ENCODE peak calls at places on chromosomes 6 and 20, in seven cellular contexts. R is neural crest cell, U is cardiac fibroblast, F is A549, L is AG04450, S is NB4, Q is sigmoid colon. C is an unnamed sample.

GRCh38 chr20:51388756-51389542 is 153.6 kb downstream of the NFATC2 start:
- DNase-seq in S (no peak), U (peak; percentile 29), Q (no peak), F (no peak), L (no peak), R (no peak), C (no peak)

GRCh38 chr6:158020272-158020711 is 38.6 kb downstream of the SYNJ2 start:
- DNase-seq in R (no peak), U (no peak), F (no peak), Q (no peak), S (no peak), L (no peak), C (no peak)

GRCh38 chr20:35953411-35954199 is 697 bp downstream of the SCAND1 start:
- DNase-seq in R (peak; percentile 32), U (peak; percentile 48), F (peak; percentile 25), Q (peak; percentile 77), S (peak; percentile 70), L (no peak), C (peak; percentile 95)

GRCh38 chr6:71349976-71350615 is 61.5 kb downstream of the OGFRL1 start:
- DNase-seq in F (no peak), Q (peak; percentile 82), L (no peak), R (no peak), S (no peak), U (peak; percentile 85), C (no peak)

GRCh38 chr20:50218987-50219435 is 28.4 kb downstream of the CEBPB start:
- DNase-seq in F (no peak), S (peak; percentile 60), L (no peak), R (no peak), Q (no peak), U (peak; percentile 69), C (no peak)

GRCh38 chr6:43705996-43706395 is 18.4 kb upstream of the MRPS18A start:
- DNase-seq in Q (peak; percentile 54), U (peak; percentile 51), L (no peak), F (no peak), R (no peak), S (peak; percentile 61), C (no peak)

GRCh38 chr6:34671801-34672656 is 24.5 kb downstream of the ILRUN start:
- DNase-seq in L (no peak), Q (no peak), S (peak; percentile 60), R (no peak), F (no peak), U (peak; percentile 39), C (no peak)

GRCh38 chr6:43807228-43808061 is 37.4 kb downstream of the VEGFA start:
- DNase-seq in L (no peak), Q (no peak), U (peak; percentile 46), R (no peak), F (no peak), S (peak; percentile 97), C (no peak)

GRCh38 chr6:47670851-47671250 is 27.5 kb upstream of the ADGRF4 start:
- DNase-seq in R (no peak), F (no peak), L (no peak), S (no peak), U (no peak), Q (no peak), C (no peak)

GRCh38 chr6:103570431-103570830 is 1289.3 kb downstream of the HACE1 start:
- DNase-seq in U (no peak), F (no peak), L (no peak), R (no peak), S (no peak), Q (no peak), C (no peak)

GRCh38 chr6:161058746-161059145 is 67.2 kb downstream of the MAP3K4 start:
- DNase-seq in R (no peak), L (no peak), S (no peak), U (no peak), F (no peak), Q (no peak), C (no peak)

GRCh38 chr6:16292942-16293341 is 54.6 kb downstream of the GMPR start:
- DNase-seq in L (no peak), S (no peak), Q (no peak), U (no peak), F (no peak), R (no peak), C (no peak)

GRCh38 chr6:86937219-86938079 is at the start of gene HTR1E:
- DNase-seq in S (peak; percentile 59), L (no peak), Q (no peak), F (peak; percentile 15), U (peak; percentile 19), R (peak; percentile 64), C (peak; percentile 77)

GRCh38 chr6:11606287-11606686 is 68.7 kb downstream of the TMEM170B start:
- DNase-seq in S (no peak), R (no peak), U (no peak), L (no peak), F (no peak), Q (no peak), C (no peak)

GRCh38 chr20:57388953-57389694 is 2.1 kb upstream of the RBM38 start:
- DNase-seq in Q (peak; percentile 92), S (peak; percentile 93), L (no peak), R (peak; percentile 42), U (peak; percentile 79), F (no peak), C (peak; percentile 86)

GRCh38 chr20:37804584-37805566 is 98.1 kb upstream of the VSTM2L start:
- DNase-seq in F (no peak), Q (no peak), S (peak; percentile 8), U (peak; percentile 7), R (no peak), L (no peak), C (no peak)

GRCh38 chr20:62238569-62239277 is 402 bp downstream of the OSBPL2 start:
- DNase-seq in L (no peak), S (no peak), U (no peak), Q (no peak), F (no peak), R (no peak), C (no peak)

GRCh38 chr20:12928755-12929401 is 79.9 kb upstream of the SPTLC3 start:
- DNase-seq in U (peak; percentile 55), F (no peak), L (peak; percentile 42), R (no peak), S (no peak), Q (no peak), C (no peak)

GRCh38 chr6:125773387-125774341 is 17.1 kb upstream of the NCOA7 start:
- DNase-seq in S (no peak), F (no peak), R (no peak), L (no peak), Q (no peak), U (no peak), C (no peak)

GRCh38 chr20:20690676-20691476 is 21.6 kb downstream of the RALGAPA2 start:
- DNase-seq in S (peak; percentile 86), L (no peak), R (no peak), Q (no peak), U (no peak), F (no peak), C (no peak)

GRCh38 chr20:11090751-11091150 is 417.0 kb upstream of the JAG1 start:
- DNase-seq in L (no peak), U (no peak), R (no peak), Q (no peak), F (no peak), S (no peak), C (no peak)

GRCh38 chr6:74182992-74183391 is 487.0 kb downstream of the CD109 start:
- DNase-seq in R (no peak), S (no peak), U (no peak), L (no peak), F (no peak), Q (peak; percentile 64), C (no peak)

GRCh38 chr6:112298816-112299281 is 44.5 kb upstream of the LAMA4 start:
- DNase-seq in Q (no peak), L (peak; percentile 45), S (no peak), R (no peak), F (peak; percentile 15), U (peak; percentile 74), C (no peak)

GRCh38 chr20:38940644-38941043 is 14.4 kb downstream of the FAM83D start:
- DNase-seq in U (no peak), Q (peak; percentile 6), L (no peak), S (no peak), R (no peak), F (no peak), C (no peak)
- TF ChIP-seq CTCF in U (no peak), Q (no peak), L (no peak), S (no peak), R (no peak), F (no peak), C (no peak)

DNA sequence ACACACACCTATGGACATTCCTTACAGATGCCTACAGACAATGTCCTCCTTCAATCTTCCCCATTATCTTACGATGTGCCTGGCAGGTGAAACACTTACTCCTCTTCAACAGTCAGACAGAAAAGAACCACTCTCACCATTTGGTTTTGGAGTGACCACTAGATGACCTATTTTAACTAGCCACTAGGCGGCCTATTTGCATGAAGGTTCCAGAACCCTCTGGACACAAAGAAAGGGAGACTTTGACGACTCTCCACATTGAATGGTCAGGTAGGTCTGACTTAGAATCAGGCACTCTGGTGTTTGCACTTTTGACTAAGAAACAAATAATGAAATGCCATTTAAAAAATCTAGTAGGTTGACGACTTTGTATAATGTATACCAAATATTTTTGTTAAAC is 42.0 kb downstream of the PNLDC1 start:
- DNase-seq in F (peak; percentile 29), L (no peak), R (no peak), U (peak; percentile 22), S (no peak), Q (no peak), C (no peak)
- TF ChIP-seq CTCF in F (peak; percentile 31), L (peak; percentile 43), R (peak; percentile 40), U (peak; percentile 53), S (peak; percentile 11), Q (no peak), C (peak; percentile 59)

DNA sequence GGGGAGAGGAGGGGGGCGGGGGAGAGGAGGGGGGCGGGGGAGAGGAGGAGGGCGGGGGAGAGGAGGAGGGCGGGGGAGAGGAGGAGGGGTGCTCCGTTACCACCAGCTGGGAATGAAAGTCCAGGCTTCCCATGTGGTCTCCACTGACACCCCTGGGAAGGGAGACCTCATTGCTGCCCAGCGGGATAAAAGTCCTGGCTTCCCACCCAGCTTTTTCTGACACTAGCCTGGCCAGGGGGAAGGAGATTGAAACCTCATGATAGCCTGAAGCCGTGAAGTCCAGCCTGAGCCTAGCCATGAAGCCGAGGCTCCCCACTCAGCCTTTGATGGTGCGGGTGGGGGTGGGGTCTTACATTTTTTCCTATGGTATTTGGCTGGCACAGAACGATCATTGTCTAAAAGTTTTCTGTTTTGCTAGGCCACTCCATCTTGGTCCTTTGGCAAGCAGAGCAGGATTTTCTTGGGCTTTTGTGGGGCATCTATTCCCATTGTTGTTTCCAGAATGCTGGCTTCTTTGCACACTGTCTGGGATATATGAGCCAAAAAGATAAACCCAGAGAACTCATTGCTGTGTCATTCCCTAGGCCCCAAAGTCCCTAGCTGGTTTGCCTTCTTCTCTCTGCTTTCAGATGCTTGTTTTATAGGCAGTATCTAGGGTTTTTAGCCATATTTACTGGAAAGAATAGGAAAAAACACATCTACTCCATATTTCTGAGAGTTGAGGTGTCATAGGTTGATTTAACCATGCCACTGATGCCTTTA is 67.9 kb upstream of the RNF24 start:
- DNase-seq in F (no peak), Q (peak; percentile 79), U (peak; percentile 85), L (no peak), R (peak; percentile 20), S (no peak), C (no peak)
- TF ChIP-seq CTCF in F (no peak), Q (no peak), U (no peak), L (no peak), R (no peak), S (no peak), C (no peak)

DNA sequence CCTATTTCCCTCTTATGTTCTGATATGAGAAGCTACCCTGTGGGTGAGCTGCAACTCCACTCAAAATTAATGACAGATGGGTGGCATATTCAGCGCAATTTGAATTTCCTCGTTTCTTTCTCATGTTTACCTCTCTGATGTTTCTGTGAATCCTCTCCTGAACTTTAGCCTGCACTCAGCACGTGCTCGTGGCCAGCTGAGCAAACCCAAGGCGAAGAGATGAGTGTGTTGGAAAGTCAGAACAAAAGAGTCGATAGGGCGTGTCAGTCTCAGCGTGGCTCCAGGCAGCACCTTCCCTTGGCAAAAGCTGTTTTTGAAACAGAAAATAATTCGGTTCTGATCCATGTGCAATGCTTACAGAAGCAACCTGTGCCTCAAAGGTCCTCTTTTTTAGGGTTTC is 226.1 kb upstream of the GMDS start:
- DNase-seq in L (no peak), U (no peak), F (no peak), R (no peak), S (no peak), Q (no peak), C (no peak)
- TF ChIP-seq CTCF in L (no peak), U (no peak), F (no peak), R (no peak), S (no peak), Q (no peak), C (no peak)

C was measured in chondrocyte.